ENCODE peak calls at places on chromosomes 1 and 21, in ten cellular contexts. C is CD4-positive, alpha-beta memory T cell; G is breast epithelium; Z is pancreas; E is CD4-positive, alpha-beta T cell; U is OCI-LY7; F is heart left ventricle; V is right lobe of liver; D is suprapubic skin; I is cardiac muscle cell. S is an unnamed sample.

GRCh38 chr1:27973771-27974452 is 14.1 kb downstream of the XKR8 start:
- DNase-seq in G (no peak), F (no peak), D (no peak), Z (no peak), I (no peak), C (no peak), E (no peak), V (no peak), U (no peak), S (no peak)

GRCh38 chr21:32476661-32477423 is 64.3 kb downstream of the EVA1C start:
- DNase-seq in U (no peak), C (no peak), E (no peak), V (no peak), G (no peak), Z (no peak), D (peak), F (no peak), I (no peak), S (no peak)

GRCh38 chr1:41021526-41022308 is at the start of gene SLFNL1:
- DNase-seq in U (no peak), I (peak), Z (no peak), C (no peak), G (no peak), E (no peak), F (peak), V (no peak), D (peak), S (no peak)

GRCh38 chr1:73953611-73954010 is 244.4 kb downstream of the LRRIQ3 start:
- DNase-seq in U (no peak), V (no peak), E (no peak), Z (no peak), F (no peak), I (no peak), D (no peak), C (no peak), G (no peak), S (no peak)

GRCh38 chr1:27402349-27402754 is 9.9 kb downstream of the GPR3 start:
- DNase-seq in I (peak), G (peak), Z (peak), F (peak), U (no peak), C (no peak), V (no peak), E (no peak), D (peak), S (no peak)

GRCh38 chr21:28374881-28375280 is 617.8 kb downstream of the LTN1 start:
- DNase-seq in F (no peak), Z (no peak), E (no peak), V (no peak), I (no peak), C (no peak), D (no peak), G (no peak), U (no peak), S (no peak)

GRCh38 chr1:151968058-151968457 is 25.6 kb downstream of the S100A10 start:
- DNase-seq in V (no peak), Z (no peak), U (peak), C (peak), I (peak), D (peak), G (no peak), E (peak), F (no peak), S (no peak)

GRCh38 chr1:5559078-5559477 is 433.1 kb downstream of the NPHP4 start:
- DNase-seq in F (no peak), Z (no peak), G (no peak), D (no peak), V (no peak), U (no peak), C (no peak), E (no peak), I (no peak), S (no peak)

GRCh38 chr1:53747841-53748240 is 8.9 kb upstream of the GLIS1 start:
- DNase-seq in C (no peak), E (no peak), G (no peak), Z (no peak), U (no peak), I (no peak), D (no peak), V (no peak), F (no peak), S (no peak)

GRCh38 chr1:220526294-220526693 is 1.6 kb upstream of the MARK1 start:
- DNase-seq in D (no peak), G (no peak), I (peak), E (no peak), Z (no peak), U (no peak), V (no peak), C (no peak), F (no peak), S (no peak)

GRCh38 chr1:90407737-90408136 is 309.4 kb downstream of the BARHL2 start:
- DNase-seq in Z (no peak), U (no peak), C (no peak), I (no peak), F (no peak), G (no peak), D (no peak), E (no peak), V (no peak), S (no peak)

GRCh38 chr1:43306688-43307457 is 6.1 kb downstream of the TIE1 start:
- DNase-seq in F (no peak), U (no peak), V (peak), D (peak), I (no peak), C (no peak), E (no peak), Z (no peak), G (no peak), S (no peak)

GRCh38 chr1:35726814-35727433 is 8.2 kb upstream of the C1orf216 start:
- DNase-seq in E (peak), G (no peak), Z (peak), I (peak), C (peak), D (no peak), V (no peak), U (peak), F (peak), S (peak)

GRCh38 chr21:16588433-16588860 is 858.7 kb downstream of the USP25 start:
- DNase-seq in E (no peak), D (peak), V (peak), C (no peak), Z (peak), I (peak), U (no peak), G (peak), F (peak), S (peak)

GRCh38 chr1:162927421-162927820 is 66.4 kb upstream of the CCDC190 start:
- DNase-seq in E (no peak), I (no peak), Z (no peak), U (no peak), C (no peak), V (no peak), F (no peak), D (no peak), G (no peak), S (no peak)

GRCh38 chr1:24384251-24385090 is 29.1 kb downstream of the STPG1 start:
- DNase-seq in D (no peak), V (no peak), Z (no peak), E (no peak), G (peak), U (no peak), I (peak), F (no peak), C (peak), S (no peak)

GRCh38 chr1:152510503-152510902 is at the start of gene LCE5A:
- DNase-seq in E (no peak), D (no peak), F (no peak), I (no peak), C (no peak), G (no peak), V (no peak), U (no peak), Z (no peak), S (no peak)

GRCh38 chr1:24966724-24967346 is 36.8 kb upstream of the RUNX3 start:
- DNase-seq in G (no peak), C (peak), D (no peak), E (peak), Z (no peak), U (no peak), F (no peak), V (peak), I (no peak), S (no peak)

GRCh38 chr1:94721240-94721639 is 98.9 kb upstream of the SLC44A3 start:
- DNase-seq in Z (no peak), F (no peak), E (no peak), V (no peak), G (no peak), C (no peak), U (no peak), I (no peak), D (no peak), S (no peak)

GRCh38 chr1:41622402-41622801 is 137.9 kb upstream of the EDN2 start:
- DNase-seq in I (no peak), C (no peak), U (no peak), G (no peak), D (no peak), Z (no peak), V (no peak), E (no peak), F (no peak), S (no peak)

GRCh38 chr1:37261129-37261528 is 213.3 kb upstream of the ZC3H12A start:
- DNase-seq in U (no peak), D (no peak), F (no peak), Z (no peak), C (no peak), E (no peak), V (no peak), G (no peak), I (no peak), S (no peak)

GRCh38 chr1:81305997-81306452 is 494.7 kb upstream of the ADGRL2 start:
- DNase-seq in G (no peak), D (no peak), U (no peak), Z (no peak), I (peak), C (no peak), V (no peak), F (peak), E (no peak), S (peak)

GRCh38 chr1:33656467-33656866 is 184.0 kb downstream of the ZSCAN20 start:
- DNase-seq in I (no peak), F (no peak), V (no peak), D (no peak), U (no peak), G (no peak), Z (no peak), C (no peak), E (no peak), S (no peak)

GRCh38 chr1:13930151-13930550 is 230.2 kb downstream of the PRDM2 start:
- DNase-seq in V (no peak), D (no peak), I (no peak), G (no peak), C (no peak), E (peak), Z (no peak), F (no peak), U (peak), S (no peak)

GRCh38 chr1:5951846-5952410 is 40.3 kb downstream of the NPHP4 start:
- DNase-seq in Z (no peak), C (no peak), V (no peak), E (no peak), U (no peak), G (no peak), F (no peak), D (peak), I (no peak), S (no peak)

GRCh38 chr1:77506771-77507170 is 175.7 kb downstream of the ZZZ3 start:
- DNase-seq in F (no peak), I (no peak), U (no peak), D (no peak), E (no peak), V (no peak), Z (no peak), G (no peak), C (no peak), S (no peak)

GRCh38 chr1:188062456-188062855 is 1233.7 kb downstream of the PLA2G4A start:
- DNase-seq in D (no peak), E (no peak), F (no peak), V (no peak), G (no peak), C (no peak), Z (no peak), I (no peak), U (no peak), S (no peak)

GRCh38 chr1:188061881-188062280 is 1233.1 kb downstream of the PLA2G4A start:
- DNase-seq in C (no peak), G (no peak), U (no peak), F (no peak), Z (no peak), D (no peak), E (no peak), I (no peak), V (no peak), S (no peak)

GRCh38 chr1:188070848-188071247 is 1242.1 kb downstream of the PLA2G4A start:
- DNase-seq in V (no peak), C (no peak), I (no peak), Z (no peak), D (no peak), G (no peak), F (no peak), E (no peak), U (no peak), S (no peak)

DNA sequence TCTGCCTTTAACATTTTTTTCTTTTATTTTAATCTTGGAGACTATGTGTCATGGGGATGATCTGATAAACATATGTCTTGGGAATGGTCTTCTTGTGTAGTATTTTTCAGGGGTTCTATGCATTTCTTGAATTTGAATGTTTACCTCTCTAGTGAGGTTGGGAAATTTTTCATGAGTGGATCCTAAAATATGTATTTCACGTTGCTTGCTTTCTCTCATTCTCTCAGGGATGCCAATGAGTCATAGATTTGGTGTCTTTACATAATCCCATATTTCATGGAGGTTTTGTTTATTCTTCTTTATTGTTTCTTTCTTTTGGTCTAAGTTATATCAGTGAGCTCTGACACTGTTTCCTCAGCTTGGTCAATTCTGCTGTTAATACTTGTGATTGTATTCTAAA is 1237.2 kb downstream of the PLA2G4A start:
- DNase-seq in C (no peak), I (no peak), V (no peak), U (no peak), G (no peak), E (no peak), D (no peak), Z (no peak), F (no peak), S (no peak)
- H3K27ac ChIP-seq in C (no peak), I (no peak), V (no peak), U (no peak), G (no peak), E (no peak), D (no peak), Z (no peak), F (no peak), S (no peak)

GRCh38 chr1:23177438-23178380 is 9.1 kb upstream of the LUZP1 start:
- DNase-seq in V (peak), F (peak), D (peak), E (peak), G (peak), U (peak), Z (peak), C (peak), I (peak), S (peak)
- H3K27ac ChIP-seq in V (peak), F (peak), D (peak), E (no peak), G (peak), U (peak), Z (peak), C (no peak), I (peak), S (peak)

GRCh38 chr1:76074321-76075187 is at the start of gene ST6GALNAC3:
- DNase-seq in C (peak), Z (peak), V (peak), G (peak), D (peak), F (peak), E (peak), I (peak), U (no peak), S (peak)
- H3K27ac ChIP-seq in C (no peak), Z (no peak), V (peak), G (peak), D (peak), F (peak), E (no peak), I (peak), U (no peak), S (peak)

GRCh38 chr1:222547944-222548671 is at the start of gene HHIPL2:
- DNase-seq in D (no peak), C (no peak), U (no peak), G (no peak), Z (no peak), F (no peak), V (no peak), I (no peak), E (no peak), S (no peak)
- H3K27ac ChIP-seq in D (no peak), C (no peak), U (no peak), G (no peak), Z (no peak), F (no peak), V (no peak), I (no peak), E (no peak), S (no peak)

DNA sequence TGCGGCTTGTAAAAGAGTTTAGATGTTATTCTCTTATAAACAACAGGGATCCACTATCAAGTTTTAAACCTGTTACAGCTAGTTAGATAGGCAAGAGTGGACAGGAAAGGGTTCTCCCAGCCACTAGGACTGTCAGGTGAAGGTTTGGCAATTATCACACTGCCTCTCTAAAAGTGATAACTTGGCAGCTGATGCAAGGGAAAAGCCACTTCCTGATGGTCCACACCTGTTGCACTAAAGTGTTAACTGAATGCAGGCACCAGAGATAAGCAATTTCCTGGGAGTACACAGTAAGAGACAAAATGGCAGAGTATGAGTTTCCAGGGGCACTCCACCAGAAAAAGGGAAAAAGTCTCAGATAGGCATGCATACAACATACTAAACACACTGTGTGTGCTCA is 99.4 kb downstream of the VAV3 start:
- DNase-seq in D (no peak), U (peak), V (no peak), F (no peak), Z (no peak), C (no peak), E (no peak), G (no peak), I (no peak), S (no peak)
- H3K27ac ChIP-seq in D (no peak), U (no peak), V (no peak), F (no peak), Z (no peak), C (no peak), E (no peak), G (no peak), I (no peak), S (no peak)

DNA sequence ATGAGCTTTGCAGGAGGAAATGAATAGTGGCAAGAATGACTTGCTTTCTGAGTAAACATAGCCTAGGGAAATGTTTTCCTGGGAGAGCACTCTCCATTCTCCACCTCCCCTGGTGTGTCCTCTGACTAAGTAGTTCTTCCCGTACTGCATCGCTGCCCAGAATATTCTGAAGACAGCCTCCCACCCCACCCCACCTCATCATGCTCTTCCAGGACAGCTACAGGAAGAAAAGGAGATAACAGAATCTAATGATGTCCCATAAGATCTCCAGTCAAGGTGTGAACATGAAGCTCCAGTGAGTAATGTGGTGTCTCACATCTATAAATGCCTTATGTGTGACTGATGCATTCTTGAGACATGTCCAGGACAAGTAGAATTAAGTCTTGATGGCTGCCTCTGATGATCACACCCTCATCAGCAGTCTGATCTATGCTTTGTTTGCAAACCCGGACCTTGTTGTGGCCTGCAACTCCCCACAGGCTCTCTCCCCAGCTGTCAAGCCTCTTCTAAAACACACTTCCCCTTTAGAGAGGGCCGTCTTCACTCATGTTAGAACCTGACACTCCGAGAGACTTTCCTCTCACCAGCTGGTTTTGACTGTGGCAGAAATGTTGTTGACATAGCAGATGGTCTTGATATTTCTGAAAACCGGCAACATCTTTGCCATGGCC is 183.0 kb downstream of the CYYR1 start:
- DNase-seq in Z (no peak), U (no peak), E (no peak), C (no peak), I (peak), V (no peak), F (no peak), D (no peak), G (no peak), S (no peak)
- H3K27ac ChIP-seq in Z (no peak), U (no peak), E (no peak), C (no peak), I (no peak), V (no peak), F (no peak), D (peak), G (peak), S (no peak)

DNA sequence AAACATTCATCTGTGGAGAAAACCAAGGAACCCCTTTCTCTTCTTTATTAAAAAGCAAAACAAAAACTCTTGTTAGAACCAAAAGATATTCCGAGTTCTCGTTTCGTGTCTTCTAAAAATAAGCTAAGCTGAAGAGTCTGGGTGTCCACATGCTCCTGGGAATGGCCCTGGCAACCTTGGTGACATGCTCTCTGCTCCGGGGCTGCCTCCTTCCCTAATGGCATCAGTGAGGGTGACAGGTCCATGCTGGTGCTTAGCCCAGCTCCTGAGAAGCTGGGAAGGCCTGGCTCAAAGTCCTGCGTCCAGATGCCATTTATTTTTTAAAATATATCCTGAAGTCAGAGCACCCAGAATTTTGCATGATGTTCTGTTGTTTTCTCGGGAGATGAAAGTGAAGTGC is 24.6 kb upstream of the TRAPPC10 start:
- DNase-seq in I (no peak), U (no peak), E (no peak), C (no peak), F (no peak), Z (no peak), G (no peak), D (no peak), V (peak), S (no peak)
- H3K27ac ChIP-seq in I (no peak), U (no peak), E (no peak), C (no peak), F (no peak), Z (no peak), G (no peak), D (peak), V (no peak), S (peak)

S was measured in caudate nucleus.